ENCODE peak calls at places on chromosome 18, in five cellular contexts. H, Y, U, V and L are unnamed samples.

GRCh38 chr18:57943723-57944122 is 100.3 kb upstream of the NEDD4L start:
- DNase-seq in Y (no peak), H (no peak), U (no peak), V (no peak), L (peak)

GRCh38 chr18:32289480-32290075 is 99.7 kb downstream of the MEP1B start:
- DNase-seq in Y (peak), U (peak), V (peak), H (peak), L (peak)

GRCh38 chr18:13217971-13218375 is 587 bp upstream of the LDLRAD4 start:
- DNase-seq in V (no peak), H (no peak), U (no peak), Y (peak), L (no peak)

GRCh38 chr18:79979843-79980242 is 8.5 kb downstream of the TXNL4A start:
- DNase-seq in V (no peak), Y (no peak), U (no peak), H (no peak), L (no peak)

GRCh38 chr18:74942319-74942910 is 266.5 kb downstream of the PTGR3 start:
- DNase-seq in V (no peak), H (no peak), U (no peak), Y (no peak), L (peak)

GRCh38 chr18:22193466-22193865 is 24.1 kb downstream of the GATA6 start:
- DNase-seq in Y (no peak), U (no peak), H (no peak), V (no peak), L (no peak)

GRCh38 chr18:61360440-61361383 is 27.5 kb downstream of the CDH20 start:
- DNase-seq in V (peak), H (no peak), U (no peak), Y (no peak), L (no peak)

GRCh38 chr18:32276896-32277295 is 87.1 kb downstream of the MEP1B start:
- DNase-seq in U (no peak), Y (no peak), V (no peak), H (no peak), L (no peak)

GRCh38 chr18:2958819-2959298 is 54.1 kb downstream of the LPIN2 start:
- DNase-seq in Y (no peak), V (peak), U (no peak), H (no peak), L (peak)

GRCh38 chr18:62183578-62184195 is 3.2 kb downstream of the PIGN start:
- DNase-seq in U (peak), H (peak), V (peak), Y (peak), L (peak)

GRCh38 chr18:66136039-66136438 is 385.2 kb downstream of the CDH7 start:
- DNase-seq in V (no peak), H (no peak), U (no peak), Y (no peak), L (no peak)

GRCh38 chr18:66833646-66834045 is 229.8 kb upstream of the CDH19 start:
- DNase-seq in U (no peak), H (no peak), V (no peak), Y (no peak), L (no peak)

GRCh38 chr18:74567805-74568204 is 29.9 kb upstream of the ZNF407 start:
- DNase-seq in V (no peak), H (no peak), Y (no peak), U (no peak), L (no peak)

GRCh38 chr18:48017625-48018024 is 87.2 kb upstream of the SMAD2 start:
- DNase-seq in H (no peak), U (no peak), V (no peak), Y (no peak), L (peak)

GRCh38 chr18:13273800-13274199 is 55.2 kb downstream of the LDLRAD4 start:
- DNase-seq in V (no peak), H (no peak), Y (no peak), U (no peak), L (no peak)

GRCh38 chr18:2998644-2999043 is 14.3 kb downstream of the LPIN2 start:
- DNase-seq in Y (no peak), H (no peak), V (no peak), U (no peak), L (no peak)

GRCh38 chr18:72692086-72692485 is 147.9 kb upstream of the CBLN2 start:
- DNase-seq in Y (peak), H (no peak), V (no peak), U (no peak), L (no peak)

GRCh38 chr18:23231340-23232021 is 96.2 kb downstream of the CABLES1 start:
- DNase-seq in H (no peak), Y (peak), U (no peak), V (peak), L (peak)
- TF ChIP-seq POLR2A in H (no peak), Y (no peak), U (no peak), V (no peak), L (no peak)

GRCh38 chr18:8705280-8705940 is at the start of gene MTCL1:
- DNase-seq in U (no peak), H (peak), V (peak), Y (peak), L (no peak)

GRCh38 chr18:8705941-8706544 is 687 bp downstream of the MTCL1 start:
- DNase-seq in Y (peak), V (no peak), H (no peak), U (no peak), L (no peak)

GRCh38 chr18:8703781-8704301 is 1.5 kb upstream of the MTCL1 start:
- DNase-seq in V (no peak), U (no peak), Y (peak), H (no peak), L (no peak)

GRCh38 chr18:8703181-8703638 is 2.1 kb upstream of the MTCL1 start:
- DNase-seq in Y (no peak), V (peak), H (no peak), U (no peak), L (no peak)

GRCh38 chr18:8704361-8705279 is 736 bp upstream of the MTCL1 start:
- DNase-seq in Y (peak), V (peak), H (peak), U (peak), L (peak)
- TF ChIP-seq POLR2A in Y (peak), V (peak), H (peak), U (peak), L (peak)

GRCh38 chr18:21111351-21112139 is at the start of gene ROCK1:
- DNase-seq in U (peak), V (peak), Y (peak), H (peak), L (peak)
- TF ChIP-seq POLR2A in U (peak), V (no peak), Y (peak), H (peak), L (peak)

GRCh38 chr18:50878345-50879301 is at the start of gene ME2:
- DNase-seq in H (peak), U (peak), V (peak), Y (peak), L (peak)
- TF ChIP-seq POLR2A in H (peak), U (peak), V (peak), Y (peak), L (peak)

GRCh38 chr18:11859282-11859797 is 8.1 kb downstream of the CHMP1B start:
- DNase-seq in V (no peak), H (no peak), Y (no peak), U (no peak), L (no peak)

GRCh38 chr18:11860594-11861450 is 9.6 kb downstream of the CHMP1B start:
- DNase-seq in U (no peak), H (no peak), V (no peak), Y (no peak), L (no peak)

GRCh38 chr18:11859903-11860407 is 8.7 kb downstream of the CHMP1B start:
- DNase-seq in H (peak), Y (no peak), V (peak), U (peak), L (peak)

GRCh38 chr18:11861583-11862288 is 10.5 kb downstream of the CHMP1B start:
- DNase-seq in U (no peak), Y (no peak), V (no peak), H (no peak), L (no peak)

GRCh38 chr18:11857177-11857887 is 6.1 kb downstream of the CHMP1B start:
- DNase-seq in V (peak), U (peak), Y (peak), H (peak), L (peak)
- TF ChIP-seq POLR2A in V (no peak), U (no peak), Y (no peak), H (peak), L (peak)

DNA sequence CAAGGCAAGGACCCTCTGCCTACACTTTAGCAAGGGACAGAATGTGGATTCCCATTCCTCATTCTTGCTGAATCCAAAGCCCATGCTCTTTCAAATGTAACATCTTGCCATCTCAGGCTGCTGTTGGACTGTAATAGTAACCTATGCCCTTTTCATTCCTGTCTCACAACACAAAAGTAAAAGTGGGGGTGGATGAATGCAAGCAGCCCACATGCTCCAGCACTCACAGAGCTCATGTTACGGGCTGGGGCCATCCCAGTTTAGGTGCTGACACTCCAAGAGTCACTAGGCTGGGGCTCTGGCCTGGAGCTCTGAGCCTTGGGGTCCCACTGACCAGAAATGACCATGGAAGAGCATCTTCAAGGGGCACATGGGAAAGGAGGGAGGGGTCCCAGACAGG is 47.6 kb downstream of the CCBE1 start:
- DNase-seq in H (no peak), Y (no peak), U (no peak), V (no peak), L (peak)
- TF ChIP-seq POLR2A in H (no peak), Y (no peak), U (no peak), V (no peak), L (no peak)

GRCh38 chr18:23883277-23883790 is 131.2 kb upstream of the TTC39C start:
- DNase-seq in U (no peak), V (no peak), Y (no peak), H (no peak), L (peak)

GRCh38 chr18:23884712-23885375 is 129.7 kb upstream of the TTC39C start:
- DNase-seq in V (no peak), U (no peak), H (no peak), Y (peak), L (no peak)

GRCh38 chr18:23880931-23881330 is 133.6 kb upstream of the TTC39C start:
- DNase-seq in U (no peak), H (no peak), Y (no peak), V (no peak), L (no peak)

GRCh38 chr18:23881778-23882177 is 132.8 kb upstream of the TTC39C start:
- DNase-seq in H (no peak), V (no peak), U (no peak), Y (peak), L (no peak)

DNA sequence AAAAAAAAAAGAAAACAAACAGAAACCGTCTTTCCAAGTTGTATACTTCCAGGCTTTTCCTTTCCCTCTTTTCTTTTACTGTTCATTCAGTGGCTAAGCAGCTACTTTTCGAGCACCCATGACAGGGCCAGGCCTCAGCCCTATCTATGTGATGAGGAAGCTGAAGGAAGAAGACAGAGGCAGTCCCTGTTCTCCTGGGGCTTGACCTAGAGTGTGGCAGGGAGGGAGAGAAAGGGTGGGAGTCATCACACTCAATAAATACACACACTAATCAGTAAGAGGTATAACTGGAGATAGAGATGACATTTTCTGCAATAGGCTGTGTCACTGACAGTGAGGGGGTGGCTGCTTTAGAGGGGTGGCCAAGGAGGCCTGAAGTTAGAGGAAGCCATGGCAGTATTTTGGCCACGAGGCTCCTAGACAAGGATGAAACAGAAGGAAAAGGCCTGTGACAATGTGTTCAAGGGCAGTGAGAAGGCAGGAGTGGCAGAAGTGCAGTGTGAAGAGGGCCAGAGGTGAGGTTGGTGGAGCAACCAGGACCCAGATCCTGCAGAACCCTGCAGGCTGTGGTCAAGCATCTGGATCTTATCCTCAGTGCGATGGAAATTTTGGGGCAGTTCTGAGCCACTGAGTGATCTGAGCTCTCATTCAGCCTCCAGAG is 131.8 kb upstream of the TTC39C start:
- DNase-seq in U (no peak), Y (no peak), V (no peak), H (no peak), L (no peak)
- TF ChIP-seq POLR2A in U (no peak), Y (no peak), V (no peak), H (no peak), L (no peak)